ENCODE peak calls at places on chromosomes 3 and 15, in nine cellular contexts. R is anterior cingulate cortex; L is T-helper 1 cell; X is A172; G is HEK293T; D is substantia nigra; N is pons; C is COR-L47; T is stimulated activated CD4-positive, alpha-beta T cell treated with anti-CD3 and anti-CD28 coated beads, TNF-alpha, amount 100 ng/mL, for 4 hours. Q is an unnamed sample.

GRCh38 chr3:116413319-116413718 is 32.0 kb downstream of the LSAMP start:
- DNase-seq in R (no peak), D (no peak), L (no peak), N (no peak), G (peak; percentile 12), C (no peak), X (no peak), T (no peak), Q (no peak)

GRCh38 chr3:11944052-11944673 is 60.0 kb upstream of the SYN2 start:
- DNase-seq in N (peak; percentile 45), C (peak; percentile 46), L (no peak), X (peak; percentile 42), T (no peak), R (no peak), D (no peak), G (peak; percentile 69), Q (peak; percentile 29)

GRCh38 chr3:156488771-156489170 is 66.1 kb downstream of the SSR3 start:
- DNase-seq in X (peak; percentile 32), L (no peak), T (no peak), C (no peak), N (no peak), R (no peak), D (no peak), G (no peak), Q (no peak)

GRCh38 chr15:69093127-69093526 is 67.3 kb upstream of the GLCE start:
- DNase-seq in G (no peak), T (no peak), R (no peak), L (no peak), X (peak; percentile 91), C (no peak), D (no peak), N (no peak), Q (peak; percentile 97)

GRCh38 chr3:57597240-57597972 is at the start of gene ARF4:
- DNase-seq in G (peak; percentile 98), D (peak; percentile 97), L (peak; percentile 98), C (peak; percentile 90), T (peak; percentile 99), N (peak; percentile 99), R (peak; percentile 97), X (peak; percentile 98), Q (peak; percentile 98)

GRCh38 chr3:42071720-42072582 is 19.2 kb upstream of the TRAK1 start:
- DNase-seq in N (peak; percentile 91), L (no peak), R (peak; percentile 81), C (peak; percentile 41), X (peak; percentile 84), G (peak; percentile 45), T (no peak), D (peak; percentile 79), Q (peak; percentile 6)

GRCh38 chr3:142509079-142509478 is 61.2 kb upstream of the XRN1 start:
- DNase-seq in G (no peak), R (no peak), D (no peak), N (no peak), X (no peak), T (no peak), L (no peak), C (no peak), Q (no peak)

GRCh38 chr15:43550527-43551363 is 33.3 kb downstream of the MAP1A start:
- DNase-seq in T (no peak), L (no peak), D (no peak), G (no peak), X (no peak), R (no peak), N (no peak), C (no peak), Q (no peak)

GRCh38 chr15:48177383-48177874 is 666 bp downstream of the MYEF2 start:
- DNase-seq in R (no peak), L (peak; percentile 7), X (peak; percentile 62), N (peak; percentile 45), C (peak; percentile 42), D (no peak), T (no peak), G (peak; percentile 19), Q (peak; percentile 21)

GRCh38 chr3:120652896-120653545 is 29.0 kb downstream of the HGD start:
- DNase-seq in L (no peak), X (no peak), G (no peak), D (no peak), T (no peak), R (no peak), C (no peak), N (no peak), Q (no peak)

GRCh38 chr3:62128028-62128427 is 245.3 kb downstream of the FEZF2 start:
- DNase-seq in L (no peak), D (no peak), N (no peak), X (no peak), C (no peak), G (no peak), T (no peak), R (no peak), Q (no peak)

GRCh38 chr3:102447272-102447671 is 12.5 kb downstream of the ZPLD1 start:
- DNase-seq in X (no peak), R (no peak), G (no peak), N (no peak), L (no peak), T (no peak), D (no peak), C (no peak), Q (no peak)

GRCh38 chr3:58238830-58239229 is 1.2 kb downstream of the ABHD6 start:
- DNase-seq in T (no peak), C (no peak), G (no peak), N (no peak), X (no peak), R (no peak), L (no peak), D (no peak), Q (no peak)

GRCh38 chr3:99929409-99930139 is 111.9 kb downstream of the CMSS1 start:
- DNase-seq in D (no peak), L (no peak), R (no peak), X (peak; percentile 54), C (no peak), T (no peak), N (peak; percentile 33), G (no peak), Q (no peak)

GRCh38 chr15:69749797-69750196 is 297.2 kb downstream of the RPLP1 start:
- DNase-seq in N (no peak), C (no peak), X (no peak), L (no peak), D (no peak), T (no peak), G (no peak), R (no peak), Q (no peak)

GRCh38 chr3:11558461-11558903 is 85.2 kb downstream of the VGLL4 start:
- DNase-seq in D (no peak), X (no peak), N (no peak), G (no peak), C (no peak), T (no peak), L (no peak), R (no peak), Q (no peak)

GRCh38 chr15:98999233-98999632 is 8.4 kb downstream of the PGPEP1L start:
- DNase-seq in R (no peak), D (no peak), C (no peak), L (no peak), G (no peak), T (no peak), N (no peak), X (no peak), Q (no peak)

GRCh38 chr15:62071711-62072308 is 5.0 kb downstream of the C2CD4A start:
- DNase-seq in N (peak; percentile 74), L (no peak), X (peak; percentile 42), C (no peak), D (no peak), R (no peak), G (no peak), T (no peak), Q (no peak)

GRCh38 chr15:45351229-45351628 is 27.1 kb downstream of the GATM start:
- DNase-seq in C (no peak), R (no peak), N (no peak), D (no peak), X (no peak), L (no peak), T (no peak), G (no peak), Q (peak; percentile 8)

GRCh38 chr15:88071141-88071540 is 185.4 kb downstream of the NTRK3 start:
- DNase-seq in L (no peak), X (no peak), D (no peak), T (no peak), R (no peak), N (no peak), C (no peak), G (no peak), Q (no peak)

GRCh38 chr3:38519000-38519399 is 22.9 kb downstream of the EXOG start:
- DNase-seq in X (peak; percentile 47), R (no peak), C (no peak), G (no peak), T (no peak), N (no peak), L (no peak), D (no peak), Q (no peak)

Q was measured in NCI-H460.